ENCODE peak calls at places on chromosomes 1 and 21, in seven cellular contexts. One of them, this sample, is unnamed.

GRCh38 chr1:31802190-31803150 is 13.4 kb downstream of the SPOCD1 start:
- DNase-seq in stomach: no peak
- DNase-seq in GM12891: no peak
- DNase-seq in H54: no peak
- DNase-seq in testis: peak
- DNase-seq in lower leg skin: no peak
- DNase-seq in suprapubic skin: no peak
- DNase-seq in this sample: no peak

GRCh38 chr1:11455925-11456580 is 22.9 kb upstream of the DISP3 start:
- DNase-seq in suprapubic skin: no peak
- DNase-seq in testis: no peak
- DNase-seq in GM12891: no peak
- DNase-seq in H54: no peak
- DNase-seq in lower leg skin: no peak
- DNase-seq in stomach: no peak
- DNase-seq in this sample: no peak

GRCh38 chr21:43210454-43211084 is 41.8 kb downstream of the CRYAA start:
- DNase-seq in GM12891: no peak
- DNase-seq in stomach: no peak
- DNase-seq in suprapubic skin: peak
- DNase-seq in lower leg skin: peak
- DNase-seq in H54: no peak
- DNase-seq in testis: peak
- DNase-seq in this sample: no peak

GRCh38 chr1:26961826-26962225 is 1.6 kb upstream of the KDF1 start:
- DNase-seq in suprapubic skin: no peak
- DNase-seq in H54: peak
- DNase-seq in stomach: no peak
- DNase-seq in GM12891: no peak
- DNase-seq in lower leg skin: no peak
- DNase-seq in testis: no peak
- DNase-seq in this sample: no peak

GRCh38 chr1:9294440-9294773 is 1.7 kb downstream of the SPSB1 start:
- DNase-seq in lower leg skin: no peak
- DNase-seq in H54: no peak
- DNase-seq in stomach: no peak
- DNase-seq in GM12891: no peak
- DNase-seq in suprapubic skin: no peak
- DNase-seq in testis: no peak
- DNase-seq in this sample: no peak

GRCh38 chr1:10668241-10668761 is 128.1 kb downstream of the CASZ1 start:
- DNase-seq in stomach: peak
- DNase-seq in H54: no peak
- DNase-seq in testis: no peak
- DNase-seq in GM12891: no peak
- DNase-seq in lower leg skin: no peak
- DNase-seq in suprapubic skin: no peak
- DNase-seq in this sample: no peak

GRCh38 chr1:35763211-35763610 is 6.6 kb downstream of the CLSPN start:
- DNase-seq in stomach: no peak
- DNase-seq in GM12891: no peak
- DNase-seq in suprapubic skin: no peak
- DNase-seq in H54: no peak
- DNase-seq in lower leg skin: no peak
- DNase-seq in testis: no peak
- DNase-seq in this sample: no peak

GRCh38 chr1:30882678-30883388 is 25.7 kb downstream of the SDC3 start:
- DNase-seq in testis: no peak
- DNase-seq in GM12891: no peak
- DNase-seq in H54: no peak
- DNase-seq in stomach: no peak
- DNase-seq in suprapubic skin: no peak
- DNase-seq in lower leg skin: no peak
- DNase-seq in this sample: no peak

GRCh38 chr1:198850196-198850595 is 211.4 kb downstream of the PTPRC start:
- DNase-seq in testis: no peak
- DNase-seq in lower leg skin: no peak
- DNase-seq in suprapubic skin: no peak
- DNase-seq in stomach: no peak
- DNase-seq in H54: no peak
- DNase-seq in GM12891: no peak
- DNase-seq in this sample: no peak

GRCh38 chr1:182615468-182616129 is 11.4 kb upstream of the RGS16 start:
- DNase-seq in H54: no peak
- DNase-seq in testis: peak
- DNase-seq in stomach: no peak
- DNase-seq in lower leg skin: no peak
- DNase-seq in suprapubic skin: peak
- DNase-seq in GM12891: no peak
- DNase-seq in this sample: peak

GRCh38 chr1:157040802-157041201 is 4.7 kb downstream of the ARHGEF11 start:
- DNase-seq in lower leg skin: no peak
- DNase-seq in suprapubic skin: no peak
- DNase-seq in testis: no peak
- DNase-seq in GM12891: no peak
- DNase-seq in H54: no peak
- DNase-seq in stomach: no peak
- DNase-seq in this sample: no peak

GRCh38 chr1:168991667-168992475 is 114.6 kb upstream of the ATP1B1 start:
- DNase-seq in testis: no peak
- DNase-seq in lower leg skin: no peak
- DNase-seq in suprapubic skin: no peak
- DNase-seq in H54: no peak
- DNase-seq in GM12891: no peak
- DNase-seq in stomach: no peak
- DNase-seq in this sample: no peak

GRCh38 chr1:125066385-125066784 is 3881.6 kb downstream of the SRGAP2C start:
- DNase-seq in GM12891: no peak
- DNase-seq in lower leg skin: no peak
- DNase-seq in H54: no peak
- DNase-seq in suprapubic skin: peak
- DNase-seq in stomach: no peak
- DNase-seq in testis: no peak
- DNase-seq in this sample: no peak

GRCh38 chr1:85952460-85952859 is 204.1 kb downstream of the COL24A1 start:
- DNase-seq in H54: no peak
- DNase-seq in suprapubic skin: no peak
- DNase-seq in stomach: no peak
- DNase-seq in GM12891: no peak
- DNase-seq in testis: no peak
- DNase-seq in lower leg skin: no peak
- DNase-seq in this sample: no peak

GRCh38 chr1:24191860-24192259 is 4.8 kb upstream of the IFNLR1 start:
- DNase-seq in stomach: no peak
- DNase-seq in lower leg skin: no peak
- DNase-seq in GM12891: peak
- DNase-seq in suprapubic skin: peak
- DNase-seq in testis: no peak
- DNase-seq in H54: peak
- DNase-seq in this sample: no peak

GRCh38 chr1:244349103-244349531 is 102.6 kb downstream of the ADSS2 start:
- DNase-seq in GM12891: no peak
- DNase-seq in lower leg skin: peak
- DNase-seq in stomach: no peak
- DNase-seq in H54: peak
- DNase-seq in testis: no peak
- DNase-seq in suprapubic skin: no peak
- DNase-seq in this sample: no peak

GRCh38 chr1:53594391-53595180 is 135.4 kb downstream of the DMRTB1 start:
- DNase-seq in suprapubic skin: peak
- DNase-seq in stomach: no peak
- DNase-seq in GM12891: no peak
- DNase-seq in lower leg skin: no peak
- DNase-seq in testis: no peak
- DNase-seq in H54: no peak
- DNase-seq in this sample: no peak

GRCh38 chr1:32341186-32341757 is 5.2 kb upstream of the MARCKSL1 start:
- DNase-seq in GM12891: no peak
- DNase-seq in H54: no peak
- DNase-seq in testis: no peak
- DNase-seq in lower leg skin: no peak
- DNase-seq in suprapubic skin: no peak
- DNase-seq in stomach: no peak
- DNase-seq in this sample: no peak

GRCh38 chr1:51986718-51987117 is 3.8 kb downstream of the RAB3B start:
- DNase-seq in H54: no peak
- DNase-seq in stomach: no peak
- DNase-seq in testis: no peak
- DNase-seq in GM12891: no peak
- DNase-seq in suprapubic skin: no peak
- DNase-seq in lower leg skin: no peak
- DNase-seq in this sample: no peak

GRCh38 chr1:192810253-192810880 is 1.5 kb downstream of the RGS2 start:
- DNase-seq in GM12891: no peak
- DNase-seq in H54: no peak
- DNase-seq in lower leg skin: no peak
- DNase-seq in stomach: no peak
- DNase-seq in suprapubic skin: no peak
- DNase-seq in testis: no peak
- DNase-seq in this sample: peak

GRCh38 chr1:209542585-209542984 is 40.9 kb upstream of the CAMK1G start:
- DNase-seq in testis: no peak
- DNase-seq in GM12891: no peak
- DNase-seq in H54: no peak
- DNase-seq in stomach: no peak
- DNase-seq in lower leg skin: no peak
- DNase-seq in suprapubic skin: no peak
- DNase-seq in this sample: no peak

GRCh38 chr1:225962440-225962975 is 21.5 kb upstream of the LEFTY2 start:
- DNase-seq in suprapubic skin: no peak
- DNase-seq in testis: peak
- DNase-seq in lower leg skin: no peak
- DNase-seq in H54: no peak
- DNase-seq in stomach: peak
- DNase-seq in GM12891: peak
- DNase-seq in this sample: peak

GRCh38 chr1:229664133-229664689 is 38.2 kb downstream of the URB2 start:
- DNase-seq in stomach: peak
- DNase-seq in GM12891: peak
- DNase-seq in lower leg skin: no peak
- DNase-seq in suprapubic skin: no peak
- DNase-seq in H54: no peak
- DNase-seq in testis: no peak
- DNase-seq in this sample: peak

GRCh38 chr1:247119600-247120407 is 15.6 kb upstream of the ZNF669 start:
- DNase-seq in stomach: no peak
- DNase-seq in testis: no peak
- DNase-seq in suprapubic skin: no peak
- DNase-seq in H54: no peak
- DNase-seq in lower leg skin: no peak
- DNase-seq in GM12891: no peak
- DNase-seq in this sample: no peak

GRCh38 chr1:181166377-181167196 is 78.1 kb downstream of the IER5 start:
- DNase-seq in GM12891: peak
- DNase-seq in lower leg skin: peak
- DNase-seq in suprapubic skin: no peak
- DNase-seq in stomach: peak
- DNase-seq in H54: peak
- DNase-seq in testis: peak
- DNase-seq in this sample: peak

GRCh38 chr1:211537253-211537652 is 41.7 kb downstream of the SLC30A1 start:
- DNase-seq in lower leg skin: no peak
- DNase-seq in suprapubic skin: no peak
- DNase-seq in stomach: peak
- DNase-seq in H54: peak
- DNase-seq in GM12891: no peak
- DNase-seq in testis: no peak
- DNase-seq in this sample: no peak

GRCh38 chr1:5927506-5928370 is 64.5 kb downstream of the NPHP4 start:
- DNase-seq in H54: no peak
- DNase-seq in GM12891: no peak
- DNase-seq in stomach: no peak
- DNase-seq in suprapubic skin: peak
- DNase-seq in lower leg skin: no peak
- DNase-seq in testis: peak
- DNase-seq in this sample: no peak

DNA sequence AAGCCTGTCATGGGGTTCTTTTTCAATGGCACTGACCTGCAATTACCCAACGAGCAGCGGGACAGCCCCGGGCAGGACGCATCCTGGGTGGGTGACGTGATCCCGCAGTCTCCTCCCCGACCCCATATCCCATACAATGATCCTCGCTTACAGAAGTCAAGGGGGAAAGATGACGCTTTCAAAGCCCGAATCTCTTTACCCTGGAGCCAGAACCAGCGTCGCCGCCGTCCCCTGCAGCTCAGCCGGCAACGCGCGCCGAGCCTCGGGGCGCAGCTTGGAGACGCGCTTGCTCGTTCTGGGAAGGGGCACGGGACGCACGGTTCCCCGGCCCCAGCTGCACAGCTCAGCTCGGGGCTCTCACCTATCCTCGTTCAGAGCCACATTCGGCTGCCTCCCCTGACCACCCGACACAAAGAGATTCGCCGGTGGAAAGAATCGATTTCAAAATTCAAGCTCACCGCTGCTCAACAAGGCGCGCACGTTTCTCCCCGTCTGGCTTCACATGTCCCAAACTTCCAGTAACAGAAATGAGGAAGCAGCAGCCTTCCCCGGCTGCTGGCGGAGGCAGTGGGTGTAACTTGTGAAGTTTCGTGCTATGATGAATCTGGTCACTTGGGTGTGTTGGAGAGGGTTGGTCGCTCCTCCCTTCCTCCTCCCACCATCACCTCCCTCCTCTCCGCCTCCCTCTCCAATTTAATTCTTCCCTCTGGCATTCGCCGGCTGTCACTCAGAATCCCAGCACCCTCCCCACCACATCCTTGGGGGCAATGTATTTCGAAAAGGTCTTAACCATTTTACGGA is at the start of gene TIAM1:
- DNase-seq in suprapubic skin: peak
- DNase-seq in testis: peak
- DNase-seq in stomach: peak
- DNase-seq in H54: peak
- DNase-seq in GM12891: no peak
- DNase-seq in lower leg skin: peak
- DNase-seq in this sample: no peak
- TF ChIP-seq POLR2A in suprapubic skin: no peak
- TF ChIP-seq POLR2A in testis: no peak
- TF ChIP-seq POLR2A in stomach: no peak
- TF ChIP-seq POLR2A in H54: peak
- TF ChIP-seq POLR2A in GM12891: no peak
- TF ChIP-seq POLR2A in lower leg skin: no peak
- TF ChIP-seq POLR2A in this sample: no peak

GRCh38 chr1:108747128-108747827 is 804 bp downstream of the STXBP3 start:
- DNase-seq in testis: peak
- DNase-seq in suprapubic skin: peak
- DNase-seq in lower leg skin: peak
- DNase-seq in H54: peak
- DNase-seq in GM12891: no peak
- DNase-seq in stomach: peak
- DNase-seq in this sample: peak
- TF ChIP-seq POLR2A in testis: no peak
- TF ChIP-seq POLR2A in suprapubic skin: no peak
- TF ChIP-seq POLR2A in lower leg skin: peak
- TF ChIP-seq POLR2A in H54: peak
- TF ChIP-seq POLR2A in GM12891: no peak
- TF ChIP-seq POLR2A in stomach: no peak
- TF ChIP-seq POLR2A in this sample: peak

GRCh38 chr1:204751883-204752687 is 66.5 kb upstream of the LRRN2 start:
- DNase-seq in H54: peak
- DNase-seq in lower leg skin: peak
- DNase-seq in GM12891: no peak
- DNase-seq in suprapubic skin: no peak
- DNase-seq in testis: no peak
- DNase-seq in stomach: no peak
- DNase-seq in this sample: no peak
- TF ChIP-seq POLR2A in H54: no peak
- TF ChIP-seq POLR2A in lower leg skin: no peak
- TF ChIP-seq POLR2A in GM12891: no peak
- TF ChIP-seq POLR2A in suprapubic skin: no peak
- TF ChIP-seq POLR2A in testis: no peak
- TF ChIP-seq POLR2A in stomach: no peak
- TF ChIP-seq POLR2A in this sample: no peak

GRCh38 chr1:206633708-206634121 is 1.6 kb upstream of the DYRK3 start:
- DNase-seq in suprapubic skin: no peak
- DNase-seq in H54: peak
- DNase-seq in lower leg skin: peak
- DNase-seq in stomach: no peak
- DNase-seq in testis: no peak
- DNase-seq in GM12891: no peak
- DNase-seq in this sample: no peak
- TF ChIP-seq POLR2A in suprapubic skin: no peak
- TF ChIP-seq POLR2A in H54: no peak
- TF ChIP-seq POLR2A in lower leg skin: no peak
- TF ChIP-seq POLR2A in stomach: no peak
- TF ChIP-seq POLR2A in testis: no peak
- TF ChIP-seq POLR2A in GM12891: no peak
- TF ChIP-seq POLR2A in this sample: no peak

This sample was measured in erythroblast.